ENCODE peak calls at places on chromosomes 12 and 14, in five cellular contexts. Z is stomach, W is pancreas, K is psoas muscle, S is tibial artery. A is an unnamed sample. For H3K36me3, the result is how much of the 10 kb centered on the place peaks cover.

GRCh38 chr12:53298154-53298553 is 1.3 kb upstream of the MYG1 start:
- DNase-seq in W (no peak), Z (no peak), K (no peak), S (no peak), A (no peak)

GRCh38 chr14:21995332-21995731 is 321.7 kb upstream of the OR4E1 start:
- DNase-seq in Z (no peak), S (no peak), W (no peak), K (no peak), A (no peak)

GRCh38 chr14:28398501-28398900 is 368.1 kb upstream of the FOXG1 start:
- DNase-seq in S (no peak), K (no peak), W (no peak), Z (no peak), A (no peak)

GRCh38 chr12:47845066-47845465 is 25.4 kb upstream of the HDAC7 start:
- DNase-seq in W (no peak), K (no peak), S (no peak), Z (no peak), A (no peak)

GRCh38 chr14:100467046-100467750 is 120.0 kb downstream of the BEGAIN start:
- DNase-seq in W (no peak), S (no peak), K (no peak), Z (no peak), A (no peak)

GRCh38 chr14:21525995-21526671 is at the start of gene SALL2:
- DNase-seq in W (peak), Z (peak), S (peak), K (peak), A (peak)

GRCh38 chr12:126385785-126386184 is 1320.5 kb downstream of the AACS start:
- DNase-seq in S (no peak), K (no peak), W (peak), Z (no peak), A (no peak)

GRCh38 chr12:122884091-122884826 is 11.7 kb downstream of the VPS37B start:
- DNase-seq in Z (no peak), S (no peak), W (no peak), K (no peak), A (no peak)

GRCh38 chr14:34347683-34348082 is 114.4 kb downstream of the SPTSSA start:
- DNase-seq in S (no peak), W (no peak), Z (no peak), K (no peak), A (no peak)

GRCh38 chr14:88039197-88039596 is 34.3 kb downstream of the GPR65 start:
- DNase-seq in Z (no peak), K (no peak), W (no peak), S (no peak), A (no peak)

GRCh38 chr12:122871851-122872785 is 23.8 kb downstream of the VPS37B start:
- DNase-seq in K (no peak), Z (peak), W (peak), S (peak), A (no peak)

GRCh38 chr12:131929530-131930456 is 717 bp downstream of the PUS1 start:
- DNase-seq in W (peak), S (no peak), K (peak), Z (no peak), A (no peak)

GRCh38 chr12:41604830-41605229 is 416.7 kb downstream of the PDZRN4 start:
- DNase-seq in W (no peak), K (no peak), Z (no peak), S (no peak), A (no peak)

GRCh38 chr14:74867673-74868072 is 8.3 kb downstream of the PROX2 start:
- DNase-seq in W (no peak), Z (no peak), S (no peak), K (no peak), A (no peak)

GRCh38 chr12:24228980-24229730 is 279.7 kb upstream of the SOX5 start:
- DNase-seq in Z (no peak), W (no peak), S (no peak), K (no peak), A (no peak)

GRCh38 chr12:52585001-52585400 is 11.4 kb upstream of the KRT74 start:
- DNase-seq in Z (no peak), S (no peak), K (no peak), W (no peak), A (no peak)

GRCh38 chr14:20435454-20436362 is at the start of gene KLHL33:
- DNase-seq in W (no peak), S (no peak), K (peak), Z (no peak), A (no peak)

GRCh38 chr12:77325505-77325904 is 260.1 kb upstream of the E2F7 start:
- DNase-seq in K (no peak), W (peak), S (no peak), Z (no peak), A (no peak)

GRCh38 chr12:53299454-53300180 is at the start of gene MYG1:
- DNase-seq in W (peak), Z (peak), S (peak), K (peak), A (peak)

GRCh38 chr12:18443768-18444437 is 182.6 kb downstream of the PIK3C2G start:
- DNase-seq in S (no peak), Z (no peak), W (no peak), K (no peak), A (no peak)

GRCh38 chr14:71163842-71164500 is 256.7 kb downstream of the PCNX1 start:
- DNase-seq in K (no peak), S (no peak), Z (no peak), W (no peak), A (no peak)

GRCh38 chr12:122326597-122326996 is 60.3 kb upstream of the VPS33A start:
- DNase-seq in W (no peak), Z (no peak), K (no peak), S (no peak), A (no peak)

GRCh38 chr12:124786065-124786964 is 77.3 kb downstream of the SCARB1 start:
- DNase-seq in Z (peak), K (peak), S (peak), W (no peak), A (no peak)

GRCh38 chr14:56135001-56135400 is 16.8 kb downstream of the PELI2 start:
- DNase-seq in S (no peak), W (no peak), Z (peak), K (no peak), A (no peak)

GRCh38 chr12:100675432-100675831 is 101.9 kb downstream of the GAS2L3 start:
- DNase-seq in Z (no peak), K (no peak), W (no peak), S (no peak), A (no peak)

GRCh38 chr12:1474059-1474537 is 120.3 kb downstream of the FBXL14 start:
- DNase-seq in Z (no peak), W (no peak), S (no peak), K (no peak), A (peak)

GRCh38 chr14:65211341-65211987 is 109.1 kb upstream of the MAX start:
- DNase-seq in K (no peak), W (no peak), S (no peak), Z (no peak), A (no peak)

GRCh38 chr14:23376477-23377200 is at the start of gene CMTM5:
- DNase-seq in S (no peak), W (no peak), K (no peak), Z (no peak), A (no peak)

GRCh38 chr14:64891839-64892375 is 12.2 kb upstream of the SPTB start:
- DNase-seq in S (no peak), W (no peak), Z (no peak), K (no peak), A (no peak)

GRCh38 chr12:4794503-4794902 is 74.3 kb downstream of the GALNT8 start:
- DNase-seq in S (no peak), W (no peak), K (no peak), Z (no peak), A (no peak)

GRCh38 chr14:20657216-20658211 is 16.0 kb upstream of the OR6S1 start:
- DNase-seq in Z (no peak), W (no peak), S (no peak), K (no peak), A (peak)

GRCh38 chr12:28367326-28367725 is 177.1 kb downstream of the CCDC91 start:
- DNase-seq in K (no peak), S (no peak), W (no peak), Z (no peak), A (no peak)

GRCh38 chr12:33156042-33156441 is 259.5 kb upstream of the PKP2 start:
- DNase-seq in W (no peak), S (no peak), K (no peak), Z (no peak), A (no peak)

GRCh38 chr14:56998728-56999127 is 188.4 kb upstream of the OTX2 start:
- DNase-seq in Z (no peak), W (no peak), K (no peak), S (no peak), A (no peak)

GRCh38 chr12:48080821-48081220 is 25.1 kb downstream of the SENP1 start:
- DNase-seq in Z (no peak), K (no peak), W (no peak), S (no peak), A (no peak)

DNA sequence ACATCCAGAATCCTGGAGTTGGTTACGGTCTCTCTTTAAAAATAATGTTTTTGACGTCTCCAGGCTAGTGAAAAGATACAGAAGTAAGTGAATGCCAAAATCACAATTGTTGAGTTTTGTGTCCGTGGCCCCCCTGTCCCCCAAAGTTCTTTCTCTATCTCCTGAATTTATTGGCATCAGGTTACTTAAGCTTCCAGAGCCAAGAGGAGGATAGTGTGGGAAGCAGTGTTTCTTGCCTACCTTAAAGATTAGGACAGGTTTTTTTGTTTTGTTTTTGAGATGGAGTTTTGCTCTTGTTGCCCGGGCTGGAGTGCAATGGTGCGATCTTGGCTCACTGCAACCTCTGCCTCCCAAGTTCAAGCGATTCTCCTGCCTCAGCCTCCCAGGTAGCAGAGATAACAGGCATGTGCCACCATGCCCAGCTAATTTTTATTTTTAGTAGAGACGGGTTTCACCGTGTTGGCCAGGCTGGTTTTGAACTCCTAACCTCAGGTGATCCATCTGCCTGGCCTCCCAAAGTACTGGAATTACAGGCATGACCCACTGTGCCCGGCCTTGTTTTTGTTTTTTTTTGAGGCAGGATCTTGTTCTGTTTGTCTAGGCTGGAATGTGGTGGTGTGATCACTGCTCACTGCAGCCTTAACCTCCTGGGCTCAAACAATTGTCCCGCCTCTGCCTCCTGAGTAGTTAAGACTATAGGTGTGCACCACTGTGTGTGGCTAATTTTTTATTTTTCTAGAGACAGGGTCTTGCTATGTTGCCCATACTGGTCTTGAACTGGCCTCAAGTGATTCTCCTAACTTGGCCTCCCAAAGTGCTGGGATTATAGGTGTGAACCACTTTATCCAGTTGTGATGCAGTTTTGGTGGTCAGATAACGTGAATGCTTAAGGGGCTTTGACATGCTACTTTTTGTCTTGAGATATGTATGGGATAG is 5.4 kb downstream of the SRSF5 start:
- DNase-seq in K (no peak), W (no peak), Z (no peak), S (no peak), A (no peak)
- H3K36me3 ChIP-seq in K (under half), W (half or more), Z (half or more), S (half or more), A (under half)

GRCh38 chr12:110929818-110930217 is 9.4 kb upstream of the MYL2 start:
- DNase-seq in K (no peak), W (no peak), S (no peak), Z (no peak), A (no peak)

GRCh38 chr12:110930348-110931314 is 10.3 kb upstream of the MYL2 start:
- DNase-seq in S (no peak), K (no peak), W (no peak), Z (no peak), A (no peak)

GRCh38 chr12:110927545-110927944 is 7.2 kb upstream of the MYL2 start:
- DNase-seq in S (peak), K (no peak), W (no peak), Z (no peak), A (no peak)

GRCh38 chr12:110931315-110931728 is 10.9 kb upstream of the MYL2 start:
- DNase-seq in W (no peak), Z (no peak), K (peak), S (peak), A (no peak)

DNA sequence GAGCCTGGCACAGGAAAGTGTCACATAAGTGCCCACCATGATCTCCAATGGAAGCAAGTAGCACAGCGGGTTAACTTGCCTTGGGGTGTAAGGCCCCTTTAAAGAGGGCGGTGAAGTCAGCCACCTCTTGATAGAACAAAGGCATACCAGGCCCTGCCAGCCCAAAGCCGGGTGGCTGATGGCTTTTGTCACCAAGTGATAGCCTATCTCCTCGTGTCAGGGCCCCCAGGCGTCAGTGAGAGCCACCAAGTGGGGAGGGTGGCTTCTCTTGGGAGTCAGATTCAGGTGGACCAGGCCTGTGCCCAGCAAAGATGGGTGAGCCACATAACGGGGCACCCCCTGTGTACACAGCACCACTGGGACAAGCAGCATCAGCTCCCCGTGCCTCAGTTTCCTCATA is 8.3 kb upstream of the MYL2 start:
- DNase-seq in K (peak), S (peak), W (no peak), Z (no peak), A (no peak)
- H3K27ac ChIP-seq in K (peak), S (no peak), W (no peak), Z (no peak), A (no peak)

GRCh38 chr12:65121956-65122469 is 908 bp upstream of the WIF1 start:
- DNase-seq in W (peak), Z (no peak), S (no peak), K (no peak), A (no peak)

GRCh38 chr12:65125247-65125646 is 4.1 kb upstream of the WIF1 start:
- DNase-seq in Z (no peak), K (no peak), W (no peak), S (no peak), A (no peak)

GRCh38 chr12:65121049-65121955 is at the start of gene WIF1:
- DNase-seq in W (peak), Z (peak), K (peak), S (peak), A (no peak)

GRCh38 chr12:65123435-65124063 is 2.4 kb upstream of the WIF1 start:
- DNase-seq in Z (no peak), W (no peak), K (no peak), S (no peak), A (no peak)

DNA sequence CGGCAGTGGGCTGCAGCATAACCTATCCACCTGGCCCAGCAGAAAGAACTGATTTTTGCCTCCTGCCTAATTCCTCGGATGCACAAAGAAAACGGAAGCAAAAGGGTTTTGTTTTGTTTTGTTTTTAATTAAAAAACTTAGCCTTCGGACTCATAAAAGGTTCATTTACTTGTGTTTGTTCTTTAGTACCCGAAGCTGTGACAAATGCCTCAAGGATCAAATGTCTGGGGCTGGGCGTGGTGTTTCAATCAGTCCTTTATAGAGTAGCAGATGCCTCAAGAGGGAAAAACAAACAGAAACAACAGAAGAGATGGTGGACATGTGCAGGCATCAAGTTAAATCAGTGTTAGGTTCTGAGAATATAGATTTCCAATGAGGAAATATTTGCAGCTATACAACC is 1.6 kb upstream of the WIF1 start:
- DNase-seq in S (no peak), K (no peak), Z (no peak), W (no peak), A (no peak)
- TF ChIP-seq CTCF in S (no peak), K (no peak), Z (no peak), W (no peak), A (no peak)

GRCh38 chr12:120091371-120092090 is 25.0 kb downstream of the RAB35 start:
- DNase-seq in Z (no peak), K (peak), S (no peak), W (peak), A (no peak)
- H3K36me3 ChIP-seq in Z (half or more), K (under half), S (under half), W (under half), A (under half)

GRCh38 chr12:65929641-65930040 is 105.4 kb downstream of the HMGA2 start:
- DNase-seq in W (no peak), Z (no peak), S (no peak), K (no peak), A (no peak)
- H3K27ac ChIP-seq in W (no peak), Z (no peak), S (no peak), K (no peak), A (no peak)

GRCh38 chr14:76644875-76645518 is 116.3 kb upstream of the VASH1 start:
- DNase-seq in S (no peak), W (no peak), K (no peak), Z (no peak), A (no peak)
- TF ChIP-seq CTCF in S (no peak), W (no peak), K (peak), Z (peak), A (peak)

DNA sequence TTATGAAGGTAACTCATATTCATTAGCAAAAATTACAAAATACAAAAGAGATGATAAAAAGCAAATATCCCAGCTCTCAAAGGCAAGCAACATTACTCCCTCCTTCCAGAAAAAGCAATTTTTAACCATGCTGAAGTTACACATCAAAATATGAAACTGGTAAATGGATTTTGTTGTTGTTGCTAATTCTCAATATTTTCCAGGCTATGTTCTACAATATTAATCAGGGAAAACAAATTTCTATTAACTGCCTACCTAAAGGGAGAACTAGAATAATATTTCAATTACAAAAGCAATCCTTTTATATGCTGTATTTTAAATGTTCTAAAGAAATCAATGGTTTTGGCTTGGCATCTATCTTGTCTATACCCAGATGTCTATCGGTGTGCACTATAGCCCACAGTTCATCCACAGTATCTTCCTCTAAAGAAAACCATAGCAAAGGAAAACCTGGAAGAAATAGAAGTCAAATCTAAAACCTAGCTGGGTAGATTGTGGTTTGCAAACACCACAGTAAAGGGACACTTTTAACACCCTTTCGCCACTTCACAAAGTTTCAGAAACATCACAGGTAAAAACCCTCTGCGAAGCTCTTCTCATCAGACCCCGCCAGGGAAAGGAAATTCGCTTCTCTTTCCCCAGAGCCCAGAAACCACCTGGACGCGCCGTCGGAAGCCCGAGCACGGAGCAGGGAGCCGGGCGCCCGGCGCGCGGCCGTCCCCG is 32.0 kb downstream of the TC2N start:
- DNase-seq in K (no peak), W (no peak), S (no peak), Z (peak), A (no peak)
- H3K36me3 ChIP-seq in K (under half), W (under half), S (under half), Z (under half), A (under half)

GRCh38 chr12:88417531-88417930 is 162.7 kb downstream of the KITLG start:
- DNase-seq in Z (no peak), W (no peak), K (no peak), S (no peak), A (no peak)

GRCh38 chr12:88418856-88419497 is 161.3 kb downstream of the KITLG start:
- DNase-seq in K (no peak), W (no peak), Z (no peak), S (no peak), A (no peak)

GRCh38 chr12:88420460-88420859 is 159.8 kb downstream of the KITLG start:
- DNase-seq in K (no peak), Z (no peak), S (no peak), W (no peak), A (peak)

GRCh38 chr12:88416786-88417185 is 163.5 kb downstream of the KITLG start:
- DNase-seq in S (no peak), Z (no peak), K (no peak), W (no peak), A (no peak)

DNA sequence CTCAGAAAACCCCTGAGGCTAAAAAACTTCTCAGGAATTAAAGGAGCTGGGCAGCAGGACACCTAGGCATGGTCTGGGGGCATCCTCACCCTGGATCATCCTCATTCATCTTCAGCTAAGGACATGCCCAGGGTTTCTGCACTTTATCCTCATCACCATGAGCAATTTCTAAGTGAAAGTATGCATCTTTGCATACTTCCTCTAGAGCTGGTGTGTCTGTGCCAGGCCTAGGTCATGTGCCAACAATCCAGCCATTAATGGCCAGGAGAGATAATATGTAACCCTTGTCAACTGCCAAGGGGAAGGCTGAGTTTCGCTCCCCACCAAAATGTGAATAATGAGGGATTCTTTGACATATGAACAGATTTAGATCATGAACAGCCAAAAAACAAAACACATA is 160.5 kb downstream of the KITLG start:
- DNase-seq in S (no peak), W (no peak), K (no peak), Z (peak), A (no peak)
- H3K27ac ChIP-seq in S (no peak), W (no peak), K (no peak), Z (no peak), A (no peak)